ENCODE peak calls at places on chromosomes 3 and 15, in seven cellular contexts. H is fibroblast of mammary gland; F is nephron progenitor cell; I is IMR-90; T is T-helper 2 cell treated with Interferon-gamma antibody and Interleukin-4, amounts not matched to agents 5 μg/mL and 100 μg/mL, for 36 hours; X is left cardiac atrium; J is frontal cortex. N is an unnamed sample.

GRCh38 chr3:195907730-195908438 is 467 bp downstream of the TNK2 start:
- DNase-seq in H (no peak), F (no peak), I (no peak), T (peak), X (peak), J (no peak), N (no peak)

GRCh38 chr3:11618897-11619296 is 24.8 kb downstream of the VGLL4 start:
- DNase-seq in H (no peak), F (no peak), I (no peak), T (no peak), X (no peak), J (no peak), N (no peak)

GRCh38 chr3:171328419-171329082 is 131.7 kb downstream of the TNIK start:
- DNase-seq in H (peak), F (no peak), I (no peak), T (peak), X (no peak), J (no peak), N (no peak)

GRCh38 chr15:73752817-73753214 is 335 bp downstream of the INSYN1 start:
- DNase-seq in H (no peak), F (peak), I (no peak), T (no peak), X (no peak), J (no peak), N (no peak)

GRCh38 chr3:106518516-106518915 is 649.7 kb upstream of the CBLB start:
- DNase-seq in H (peak), F (no peak), I (peak), T (no peak), X (no peak), J (no peak), N (peak)

GRCh38 chr3:131568460-131568859 is 65.7 kb upstream of the MRPL3 start:
- DNase-seq in H (no peak), F (no peak), I (no peak), T (no peak), X (no peak), J (no peak), N (no peak)

GRCh38 chr15:67043939-67044771 is 21.2 kb upstream of the SMAD3 start:
- DNase-seq in H (peak), F (no peak), I (peak), T (no peak), X (no peak), J (no peak), N (peak)

GRCh38 chr15:64897345-64897985 is 14.2 kb upstream of the ANKDD1A start:
- DNase-seq in H (peak), F (no peak), I (peak), T (no peak), X (peak), J (no peak), N (peak)

GRCh38 chr3:134904796-134905646 is 110.0 kb downstream of the EPHB1 start:
- DNase-seq in H (no peak), F (no peak), I (no peak), T (no peak), X (no peak), J (no peak), N (no peak)

GRCh38 chr3:63654246-63654645 is 1.8 kb downstream of the SNTN start:
- DNase-seq in H (peak), F (no peak), I (peak), T (no peak), X (no peak), J (no peak), N (no peak)

GRCh38 chr15:94206463-94207167 is 24.7 kb upstream of the MCTP2 start:
- DNase-seq in H (peak), F (no peak), I (peak), T (peak), X (no peak), J (no peak), N (no peak)

GRCh38 chr15:64519897-64520296 is 59.5 kb downstream of the ZNF609 start:
- DNase-seq in H (no peak), F (no peak), I (no peak), T (no peak), X (no peak), J (no peak), N (no peak)